ENCODE peak calls at places on chromosomes 1 and 21, in ten cellular contexts. J, F, N, O, D, H, M, L, R and A are unnamed samples.

GRCh38 chr1:75719810-75720209 is 4.7 kb upstream of the ACADM start:
- DNase-seq in D (no peak), M (no peak), N (no peak), L (no peak), O (no peak), H (no peak), F (peak), J (no peak), R (no peak), A (no peak)

GRCh38 chr1:55816456-55816794 is 601.3 kb upstream of the USP24 start:
- DNase-seq in O (peak), H (no peak), J (no peak), L (peak), R (no peak), M (no peak), D (no peak), F (no peak), N (peak), A (no peak)

GRCh38 chr1:160997323-160998038 is 23.5 kb downstream of the F11R start:
- DNase-seq in M (peak), O (peak), L (peak), N (peak), J (peak), D (peak), F (peak), H (peak), R (peak), A (peak)

GRCh38 chr1:234722267-234722704 is 112.3 kb upstream of the IRF2BP2 start:
- DNase-seq in N (no peak), M (no peak), J (no peak), F (no peak), R (peak), H (no peak), O (no peak), D (no peak), L (no peak), A (no peak)

GRCh38 chr21:31335957-31336738 is 7.9 kb downstream of the TIAM1 start:
- DNase-seq in N (peak), O (no peak), F (no peak), M (no peak), R (no peak), L (peak), H (no peak), D (no peak), J (no peak), A (peak)

GRCh38 chr1:155527672-155528071 is 34.9 kb downstream of the ASH1L start:
- DNase-seq in H (no peak), M (no peak), R (no peak), D (no peak), F (no peak), O (no peak), N (no peak), L (no peak), J (no peak), A (no peak)

GRCh38 chr21:36211660-36212512 is 55.3 kb downstream of the DOP1B start:
- DNase-seq in D (no peak), H (no peak), N (no peak), O (no peak), F (no peak), J (no peak), M (no peak), R (no peak), L (no peak), A (no peak)

GRCh38 chr1:37028981-37029617 is 5.2 kb downstream of the GRIK3 start:
- DNase-seq in D (no peak), N (peak), H (no peak), R (no peak), O (no peak), F (no peak), J (no peak), L (no peak), M (no peak), A (no peak)

GRCh38 chr1:97805093-97805492 is 115.7 kb downstream of the DPYD start:
- DNase-seq in J (no peak), M (no peak), R (no peak), H (no peak), L (no peak), O (no peak), F (no peak), D (no peak), N (no peak), A (no peak)

GRCh38 chr1:59703226-59703917 is 111.4 kb upstream of the HOOK1 start:
- DNase-seq in R (no peak), D (no peak), M (no peak), O (no peak), H (no peak), F (no peak), J (no peak), L (no peak), N (no peak), A (no peak)

GRCh38 chr1:43446388-43446740 is 7.4 kb downstream of the HYI start:
- DNase-seq in F (no peak), J (peak), R (peak), M (no peak), D (no peak), H (no peak), O (no peak), L (no peak), N (no peak), A (no peak)

GRCh38 chr1:86773331-86774288 is 69.2 kb downstream of the SH3GLB1 start:
- DNase-seq in H (no peak), F (no peak), L (no peak), N (no peak), M (no peak), R (no peak), D (no peak), J (no peak), O (no peak), A (no peak)

GRCh38 chr21:32351428-32351827 is 41.4 kb downstream of the URB1 start:
- DNase-seq in J (no peak), F (no peak), R (no peak), N (peak), D (no peak), H (no peak), M (no peak), O (no peak), L (no peak), A (peak)

GRCh38 chr1:147247656-147248238 is 5.3 kb downstream of the CHD1L start:
- DNase-seq in O (no peak), J (no peak), L (no peak), M (no peak), D (no peak), F (no peak), N (no peak), R (no peak), H (no peak), A (no peak)

GRCh38 chr1:156103521-156103947 is 11.0 kb upstream of the LMNA start:
- DNase-seq in H (no peak), M (no peak), D (no peak), N (no peak), R (peak), F (no peak), J (no peak), O (no peak), L (no peak), A (no peak)

GRCh38 chr1:117512728-117513321 is 93.0 kb upstream of the TENT5C start:
- DNase-seq in N (peak), D (no peak), F (peak), L (no peak), J (no peak), H (peak), R (no peak), O (peak), M (no peak), A (no peak)

GRCh38 chr1:15139654-15140350 is 13.7 kb upstream of the TMEM51 start:
- DNase-seq in O (peak), N (no peak), J (no peak), L (no peak), R (no peak), D (no peak), M (peak), F (peak), H (peak), A (no peak)

DNA sequence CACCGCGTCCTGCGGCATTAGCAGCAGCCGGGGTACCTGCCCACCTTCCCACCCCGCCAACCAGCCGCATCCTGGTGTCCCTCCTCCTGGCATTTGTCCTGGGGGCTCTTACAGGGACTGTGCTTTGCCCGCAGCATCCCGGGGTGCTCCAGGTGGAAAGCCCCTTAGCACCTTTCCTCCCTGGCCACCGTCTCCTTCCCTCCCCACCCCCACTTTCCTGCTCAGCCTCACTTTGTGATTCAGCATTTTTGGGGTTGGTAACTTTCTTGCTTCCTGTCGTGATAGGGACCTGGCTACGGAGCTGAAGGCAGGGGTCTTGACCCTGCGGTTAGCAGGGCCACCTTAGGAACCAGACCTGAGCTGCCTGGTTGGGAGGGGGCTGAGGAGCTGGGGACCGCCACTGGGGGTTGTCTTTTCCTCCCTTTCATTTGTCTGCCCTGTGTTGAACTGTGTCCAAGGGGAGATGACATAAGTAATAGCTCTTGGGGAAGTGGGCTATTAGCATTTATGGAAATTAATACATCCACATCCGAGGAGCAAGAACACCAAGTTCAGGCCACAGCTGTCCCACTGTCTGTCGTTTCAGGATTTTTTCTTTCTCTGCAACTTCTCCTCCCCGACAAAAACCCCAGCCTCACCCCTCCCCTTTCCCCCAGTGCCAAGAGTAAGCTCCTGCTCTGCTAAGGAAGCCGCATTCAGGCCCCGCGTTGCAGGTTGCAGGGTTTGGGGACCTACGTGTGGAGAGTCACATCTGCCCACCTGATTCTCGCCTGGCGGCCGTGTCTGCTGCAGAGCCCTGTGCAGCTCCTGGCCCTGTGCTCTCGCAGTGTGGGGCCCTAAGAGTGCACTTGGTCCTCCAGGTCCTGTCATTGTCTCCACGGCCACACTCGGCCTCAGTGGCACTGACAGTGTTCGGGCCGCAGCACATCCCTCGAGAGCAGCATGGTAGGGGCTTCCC is 1.6 kb upstream of the NPHP4 start:
- DNase-seq in F (no peak), L (no peak), H (no peak), R (no peak), J (peak), D (peak), O (peak), N (peak), M (peak), A (no peak)
- TF ChIP-seq CTCF in F (no peak), L (no peak), H (no peak), R (no peak), J (no peak), D (no peak), O (no peak), N (no peak), M (no peak), A (no peak)

GRCh38 chr1:18828224-18828623 is 31.2 kb downstream of the TAS1R2 start:
- DNase-seq in O (no peak), H (no peak), M (no peak), F (no peak), D (no peak), R (no peak), N (no peak), L (no peak), J (no peak), A (no peak)
- TF ChIP-seq CTCF in O (no peak), H (no peak), M (no peak), F (no peak), D (no peak), R (no peak), N (no peak), L (no peak), J (no peak), A (no peak)

GRCh38 chr1:84268346-84268745 is 33.2 kb upstream of the SAMD13 start:
- DNase-seq in M (no peak), L (no peak), O (no peak), R (no peak), H (no peak), D (no peak), J (no peak), N (no peak), F (no peak), A (no peak)

GRCh38 chr1:84269286-84269685 is 32.2 kb upstream of the SAMD13 start:
- DNase-seq in L (no peak), M (no peak), R (no peak), N (no peak), D (no peak), H (no peak), J (no peak), F (no peak), O (no peak), A (no peak)

GRCh38 chr1:84266748-84267147 is 34.8 kb upstream of the SAMD13 start:
- DNase-seq in R (no peak), L (no peak), O (no peak), D (no peak), F (no peak), N (no peak), M (no peak), J (no peak), H (no peak), A (no peak)

GRCh38 chr1:84265867-84266266 is 35.6 kb upstream of the SAMD13 start:
- DNase-seq in R (no peak), D (no peak), N (no peak), J (no peak), H (no peak), L (no peak), O (no peak), F (no peak), M (no peak), A (no peak)

DNA sequence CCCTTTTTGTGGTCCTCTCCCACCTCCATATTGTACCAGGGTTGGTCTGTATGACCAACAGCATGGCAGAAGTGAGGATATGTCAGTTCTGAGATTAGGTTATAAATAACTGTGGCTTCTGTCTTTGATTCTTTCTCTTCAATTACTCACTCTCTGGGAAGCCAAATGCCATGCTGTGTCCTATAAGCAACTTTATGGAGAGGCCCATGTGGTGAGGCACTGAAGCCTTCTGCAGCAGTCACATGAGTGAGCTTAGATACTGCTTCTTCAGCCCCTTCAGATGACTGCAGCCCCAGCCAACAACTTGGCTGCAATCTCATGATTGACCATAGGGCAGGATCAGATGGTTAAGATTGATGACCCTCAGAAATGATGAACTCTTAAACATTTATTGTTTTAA is 34.0 kb upstream of the SAMD13 start:
- DNase-seq in M (no peak), J (no peak), R (no peak), O (no peak), D (no peak), N (no peak), F (no peak), L (no peak), H (no peak), A (no peak)
- TF ChIP-seq CTCF in M (no peak), J (no peak), R (no peak), O (no peak), D (no peak), N (no peak), F (no peak), L (no peak), H (no peak), A (no peak)

GRCh38 chr1:31476891-31477846 is 64.2 kb downstream of the SERINC2 start:
- DNase-seq in H (no peak), O (peak), L (no peak), D (no peak), F (no peak), M (no peak), R (no peak), J (no peak), N (peak), A (no peak)

GRCh38 chr1:31482478-31483011 is 69.5 kb downstream of the SERINC2 start:
- DNase-seq in D (no peak), N (no peak), R (no peak), J (no peak), L (no peak), M (no peak), H (no peak), F (no peak), O (no peak), A (no peak)

GRCh38 chr1:31479801-31480200 is 66.8 kb downstream of the SERINC2 start:
- DNase-seq in M (no peak), R (no peak), D (no peak), F (no peak), J (no peak), O (no peak), L (no peak), N (no peak), H (no peak), A (no peak)

GRCh38 chr1:31483012-31483946 is 70.3 kb downstream of the SERINC2 start:
- DNase-seq in H (no peak), M (no peak), J (no peak), D (no peak), N (peak), F (no peak), R (no peak), O (no peak), L (peak), A (peak)

DNA sequence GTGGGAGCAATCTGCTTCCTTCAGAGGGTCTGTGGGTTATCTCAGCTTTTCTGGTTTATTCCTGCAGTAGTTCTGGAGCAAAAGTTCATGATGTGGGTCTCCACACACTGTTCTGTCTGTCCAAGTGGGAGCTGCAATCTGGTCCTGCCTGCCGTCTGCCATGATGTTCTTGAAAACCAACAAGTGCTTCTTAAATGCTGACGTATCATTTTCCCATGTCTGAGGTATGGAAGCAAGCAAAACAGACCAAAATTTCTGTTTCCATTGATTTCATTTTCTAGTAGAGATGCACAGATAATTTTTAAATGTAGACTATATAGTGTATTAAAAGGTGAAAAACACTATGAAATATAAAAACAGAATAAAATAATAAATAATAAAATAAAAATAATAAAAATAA is 65.2 kb downstream of the SERINC2 start:
- DNase-seq in H (no peak), R (no peak), J (no peak), O (no peak), F (no peak), D (no peak), M (no peak), L (no peak), N (no peak), A (no peak)
- TF ChIP-seq CTCF in H (no peak), R (no peak), J (no peak), O (no peak), F (no peak), D (no peak), M (no peak), L (no peak), N (no peak), A (no peak)

GRCh38 chr1:25820247-25821111 is 725 bp downstream of the MTFR1L start:
- DNase-seq in M (peak), R (peak), H (peak), L (no peak), F (peak), N (peak), D (peak), O (peak), J (peak), A (no peak)

GRCh38 chr1:25816112-25816718 is 3.5 kb upstream of the MTFR1L start:
- DNase-seq in L (no peak), H (no peak), D (peak), J (no peak), M (no peak), F (no peak), R (no peak), O (no peak), N (no peak), A (no peak)

GRCh38 chr1:25819496-25820246 is at the start of gene MTFR1L:
- DNase-seq in M (peak), J (peak), R (peak), F (peak), D (peak), N (peak), O (peak), L (peak), H (peak), A (peak)

GRCh38 chr1:25818569-25818968 is 1.2 kb upstream of the MTFR1L start:
- DNase-seq in D (peak), O (no peak), H (no peak), L (no peak), N (no peak), M (no peak), R (peak), F (no peak), J (no peak), A (no peak)

DNA sequence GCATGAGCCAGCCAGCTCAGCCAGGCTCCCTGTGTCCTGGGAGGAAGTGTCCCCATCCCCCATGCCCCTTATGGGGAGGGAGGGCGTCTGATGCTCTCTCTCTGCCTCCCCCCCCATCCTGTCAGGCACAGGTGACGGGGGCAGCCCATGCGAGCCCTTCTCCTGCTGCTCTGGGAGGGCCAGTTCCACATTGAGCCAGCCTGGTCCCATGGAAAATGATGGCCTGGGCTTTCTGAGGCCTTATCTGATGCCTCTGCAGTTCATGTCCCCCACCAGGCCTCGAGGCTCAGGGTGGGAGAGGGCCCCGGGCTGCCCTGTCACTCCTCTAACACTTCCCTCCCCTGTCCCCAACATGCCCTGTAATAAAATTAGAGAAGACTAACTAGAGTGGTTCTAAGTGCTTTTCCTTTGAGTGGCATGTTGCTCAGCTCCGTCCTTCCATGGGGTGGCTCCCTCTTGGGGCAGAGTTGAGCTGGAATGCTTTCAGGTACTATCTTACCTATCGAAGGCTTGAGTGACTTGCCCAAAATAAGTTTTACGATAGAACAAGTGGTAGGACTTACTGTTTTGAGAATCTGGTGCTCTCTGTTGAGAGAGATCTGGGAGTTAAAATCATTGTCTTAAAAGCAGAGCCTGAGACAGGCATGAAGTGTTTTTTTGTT is 1.8 kb upstream of the MTFR1L start:
- DNase-seq in N (no peak), R (no peak), H (peak), J (no peak), O (no peak), D (peak), M (peak), L (no peak), F (no peak), A (no peak)
- TF ChIP-seq CTCF in N (no peak), R (no peak), H (peak), J (no peak), O (no peak), D (no peak), M (peak), L (no peak), F (peak), A (no peak)